ENCODE peak calls at places on chromosomes 16 and 17, in eight cellular contexts. E is fibroblast of mammary gland, S is type B pancreatic cell, M is fibroblast of the aortic adventitia, V is retinal pigment epithelial cell, Q is GM20000, F is PC-9, D is sigmoid colon. A is an unnamed sample.

GRCh38 chr16:31472559-31473203 is 729 bp downstream of the TGFB1I1 start:
- DNase-seq in E (peak), S (no peak), M (peak), V (no peak), Q (peak), F (peak), D (peak), A (peak)

GRCh38 chr16:9050102-9050830 is 41.2 kb upstream of the HAPSTR1 start:
- DNase-seq in E (peak), S (no peak), M (no peak), V (no peak), Q (no peak), F (no peak), D (no peak), A (no peak)

GRCh38 chr16:81928975-81929374 is 82.3 kb downstream of the SDR42E1 start:
- DNase-seq in E (no peak), S (no peak), M (no peak), V (no peak), Q (peak), F (no peak), D (no peak), A (no peak)

GRCh38 chr17:50507871-50508572 is at the start of gene MYCBPAP:
- DNase-seq in E (peak), S (peak), M (peak), V (no peak), Q (peak), F (no peak), D (peak), A (peak)

GRCh38 chr16:82034981-82035612 is at the start of gene HSD17B2:
- DNase-seq in E (no peak), S (no peak), M (no peak), V (no peak), Q (no peak), F (no peak), D (no peak), A (no peak)

GRCh38 chr17:8841844-8842243 is 25.6 kb downstream of the PIK3R6 start:
- DNase-seq in E (no peak), S (no peak), M (no peak), V (no peak), Q (no peak), F (no peak), D (peak), A (no peak)

GRCh38 chr16:48999034-48999433 is 282.6 kb downstream of the CBLN1 start:
- DNase-seq in E (no peak), S (peak), M (no peak), V (no peak), Q (no peak), F (no peak), D (no peak), A (peak)

GRCh38 chr17:187130-187529 is 5.7 kb upstream of the DOC2B start:
- DNase-seq in E (no peak), S (no peak), M (no peak), V (no peak), Q (no peak), F (no peak), D (no peak), A (no peak)

GRCh38 chr17:9371019-9371418 is 204.6 kb downstream of the STX8 start:
- DNase-seq in E (peak), S (no peak), M (peak), V (peak), Q (no peak), F (peak), D (no peak), A (no peak)

GRCh38 chr16:79334127-79334526 is 266.4 kb downstream of the MAF start:
- DNase-seq in E (no peak), S (no peak), M (no peak), V (no peak), Q (no peak), F (no peak), D (no peak), A (no peak)

GRCh38 chr17:74601944-74602572 is 10.0 kb upstream of the CD300LD start:
- DNase-seq in E (peak), S (no peak), M (peak), V (no peak), Q (peak), F (no peak), D (no peak), A (no peak)

GRCh38 chr16:75074920-75075687 is 41.5 kb downstream of the LDHD start:
- DNase-seq in E (no peak), S (no peak), M (no peak), V (no peak), Q (peak), F (no peak), D (no peak), A (no peak)

GRCh38 chr17:47280072-47280811 is 26.6 kb downstream of the ITGB3 start:
- DNase-seq in E (peak), S (no peak), M (no peak), V (no peak), Q (no peak), F (no peak), D (no peak), A (no peak)

GRCh38 chr17:18039535-18040286 is 503 bp downstream of the GID4 start:
- DNase-seq in E (no peak), S (no peak), M (no peak), V (no peak), Q (peak), F (peak), D (peak), A (no peak)

GRCh38 chr17:47810200-47810821 is 11.3 kb downstream of the OSBPL7 start:
- DNase-seq in E (peak), S (no peak), M (peak), V (peak), Q (no peak), F (peak), D (peak), A (no peak)

GRCh38 chr16:53457670-53458069 is 23.4 kb downstream of the RBL2 start:
- DNase-seq in E (no peak), S (no peak), M (no peak), V (no peak), Q (peak), F (no peak), D (no peak), A (no peak)

GRCh38 chr17:42221886-42222745 is 27.8 kb upstream of the GHDC start:
- DNase-seq in E (peak), S (no peak), M (peak), V (no peak), Q (peak), F (no peak), D (no peak), A (no peak)

GRCh38 chr17:4134756-4135155 is 8.1 kb downstream of the ZZEF1 start:
- DNase-seq in E (no peak), S (no peak), M (no peak), V (no peak), Q (no peak), F (no peak), D (no peak), A (no peak)

GRCh38 chr17:82297804-82298537 is 19.4 kb downstream of the CD7 start:
- DNase-seq in E (peak), S (no peak), M (peak), V (peak), Q (peak), F (peak), D (peak), A (peak)

GRCh38 chr17:63039899-63040602 is 74.0 kb downstream of the TANC2 start:
- DNase-seq in E (peak), S (no peak), M (peak), V (no peak), Q (peak), F (no peak), D (no peak), A (no peak)

GRCh38 chr17:30805944-30806456 is 18.5 kb downstream of the CRLF3 start:
- DNase-seq in E (no peak), S (no peak), M (no peak), V (no peak), Q (no peak), F (no peak), D (no peak), A (no peak)
- TF ChIP-seq CTCF in E (peak), S (peak), M (peak), V (peak), Q (no peak), F (peak), D (no peak), A (no peak)

GRCh38 chr17:73595068-73595865 is 49.0 kb downstream of the SDK2 start:
- DNase-seq in E (peak), S (no peak), M (no peak), V (no peak), Q (no peak), F (no peak), D (no peak), A (no peak)
- TF ChIP-seq CTCF in E (peak), S (peak), M (no peak), V (peak), Q (no peak), F (no peak), D (no peak), A (no peak)

GRCh38 chr16:23079683-23080221 is 69.5 kb downstream of the USP31 start:
- DNase-seq in E (no peak), S (no peak), M (no peak), V (no peak), Q (no peak), F (no peak), D (no peak), A (no peak)

GRCh38 chr16:23081675-23082119 is 67.6 kb downstream of the USP31 start:
- DNase-seq in E (peak), S (no peak), M (peak), V (no peak), Q (no peak), F (no peak), D (no peak), A (no peak)

GRCh38 chr16:23080329-23080728 is 68.9 kb downstream of the USP31 start:
- DNase-seq in E (no peak), S (no peak), M (no peak), V (no peak), Q (no peak), F (no peak), D (no peak), A (no peak)

GRCh38 chr16:23080747-23081146 is 68.5 kb downstream of the USP31 start:
- DNase-seq in E (no peak), S (no peak), M (no peak), V (no peak), Q (no peak), F (no peak), D (no peak), A (no peak)

DNA sequence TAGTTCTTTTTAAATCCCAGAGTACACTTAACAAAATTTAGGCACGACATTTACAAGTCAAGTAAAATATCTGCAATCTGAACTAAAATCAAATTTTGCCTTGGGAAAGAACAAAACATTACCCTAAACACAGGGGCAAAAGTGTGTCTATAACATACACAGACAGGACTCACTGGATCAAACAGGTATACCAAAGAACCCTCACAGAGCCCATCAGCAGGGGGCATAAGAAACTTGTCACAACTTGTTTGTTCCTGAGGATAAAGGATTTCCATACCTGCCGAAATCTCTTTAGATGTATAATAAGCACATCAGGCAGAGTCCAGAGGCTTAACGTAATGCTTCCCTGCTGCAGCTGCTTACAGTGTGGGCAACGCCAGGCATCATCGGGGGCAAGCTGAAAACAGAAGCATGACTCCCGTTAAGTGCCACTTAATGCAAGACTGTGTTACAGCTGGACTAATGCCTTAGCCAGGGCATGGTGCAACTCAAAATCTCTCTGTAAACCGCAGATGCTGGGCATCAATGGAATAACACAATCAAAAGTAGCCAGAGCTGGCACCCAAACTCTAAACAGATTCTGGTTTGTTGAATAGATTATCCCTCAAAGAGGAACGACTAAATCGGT is 67.0 kb downstream of the USP31 start:
- DNase-seq in E (no peak), S (no peak), M (no peak), V (no peak), Q (no peak), F (no peak), D (no peak), A (no peak)
- TF ChIP-seq CTCF in E (no peak), S (no peak), M (no peak), V (peak), Q (no peak), F (no peak), D (no peak), A (no peak)

GRCh38 chr17:58083491-58084316 is 485 bp downstream of the DYNLL2 start:
- DNase-seq in E (peak), S (peak), M (peak), V (no peak), Q (peak), F (peak), D (peak), A (peak)

GRCh38 chr17:58082870-58083490 is at the start of gene DYNLL2:
- DNase-seq in E (peak), S (peak), M (peak), V (peak), Q (peak), F (peak), D (peak), A (peak)

GRCh38 chr17:58085039-58085715 is 2.0 kb downstream of the DYNLL2 start:
- DNase-seq in E (no peak), S (peak), M (no peak), V (no peak), Q (no peak), F (no peak), D (no peak), A (no peak)

GRCh38 chr17:58082341-58082869 is 814 bp upstream of the DYNLL2 start:
- DNase-seq in E (no peak), S (no peak), M (no peak), V (no peak), Q (no peak), F (no peak), D (no peak), A (no peak)

DNA sequence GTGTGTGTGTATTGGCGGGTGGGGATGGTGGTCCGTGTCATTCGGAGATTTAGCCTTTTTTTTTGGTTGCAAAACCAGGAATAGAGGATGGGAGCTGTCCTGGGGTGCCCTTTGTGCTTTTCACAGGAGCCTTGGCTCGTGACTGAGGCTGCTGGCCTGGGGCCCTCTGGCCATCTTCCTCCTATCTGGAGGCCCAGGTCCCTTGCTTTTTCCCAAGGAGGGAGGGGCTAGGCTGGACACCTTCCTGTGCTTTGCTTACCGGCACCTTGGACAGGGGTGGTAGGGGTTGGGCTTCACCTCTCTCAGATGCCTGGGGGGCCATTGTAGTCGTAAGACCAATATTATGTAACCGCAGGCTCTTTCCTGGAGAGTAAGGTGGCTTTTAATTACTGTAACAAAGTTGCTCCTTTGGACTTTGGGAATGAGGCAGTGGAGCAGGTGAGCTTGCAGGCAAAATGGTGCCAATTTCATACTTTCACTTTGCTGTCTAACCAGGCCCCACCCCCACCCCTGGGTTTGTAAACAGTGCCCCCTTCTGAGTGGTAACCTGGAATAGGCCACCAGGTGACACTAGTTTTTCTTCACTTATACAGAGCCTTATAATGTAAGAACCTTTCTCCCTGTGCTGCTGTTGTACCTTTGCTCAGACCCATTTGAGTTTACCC is 1.2 kb downstream of the DYNLL2 start:
- DNase-seq in E (peak), S (peak), M (peak), V (no peak), Q (peak), F (peak), D (peak), A (no peak)
- TF ChIP-seq CTCF in E (no peak), S (peak), M (peak), V (peak), Q (peak), F (peak), D (no peak), A (no peak)

GRCh38 chr16:88922114-88922825 is 54.7 kb downstream of the CBFA2T3 start:
- DNase-seq in E (peak), S (no peak), M (peak), V (peak), Q (no peak), F (no peak), D (peak), A (no peak)
- TF ChIP-seq CTCF in E (no peak), S (no peak), M (peak), V (no peak), Q (no peak), F (no peak), D (no peak), A (no peak)

DNA sequence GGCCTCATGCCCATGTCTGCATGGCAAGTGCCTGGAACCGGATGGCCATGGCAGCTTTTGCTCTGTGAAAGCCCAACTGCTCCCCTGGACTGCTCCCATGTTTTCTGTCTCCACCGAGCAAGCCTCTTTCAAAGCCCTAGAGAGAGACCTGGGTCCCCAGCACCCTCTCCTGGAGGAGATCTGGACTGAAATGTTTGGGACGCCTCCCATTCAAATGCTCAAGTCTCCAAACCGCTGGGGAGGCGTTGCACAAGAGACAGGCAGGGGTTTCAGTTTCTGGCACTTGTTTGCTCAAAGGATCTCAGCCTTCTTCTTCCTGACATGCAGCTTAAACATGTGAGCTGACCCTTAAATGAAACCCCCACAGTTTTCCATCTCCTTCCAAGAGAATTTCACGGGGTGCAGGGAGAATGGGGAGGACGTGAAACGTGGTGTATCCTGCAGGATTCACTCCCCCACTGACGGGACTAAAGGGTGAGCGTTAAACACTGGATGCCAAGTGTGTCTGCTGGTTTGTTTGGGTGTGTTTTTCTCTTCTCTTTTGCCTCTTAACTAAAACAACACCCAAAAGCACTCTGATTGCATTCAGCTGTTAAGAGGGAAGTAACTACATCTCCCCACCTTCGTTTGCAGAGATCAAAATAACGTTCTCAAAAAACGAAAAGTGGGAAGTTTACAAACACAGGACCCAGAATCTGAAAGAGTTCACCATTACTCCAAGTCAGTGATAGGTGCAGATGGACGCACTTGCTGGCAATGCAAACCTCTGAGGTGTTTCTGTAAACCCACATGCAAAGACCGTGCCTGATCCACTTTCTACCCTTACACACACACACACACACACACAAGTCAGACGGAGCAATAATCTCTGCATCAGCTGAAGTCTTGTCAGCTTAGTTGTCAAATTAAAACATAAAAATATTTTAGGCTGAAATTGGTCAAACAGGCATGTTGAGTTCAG is 256.9 kb downstream of the C16orf95 start:
- DNase-seq in E (peak), S (no peak), M (peak), V (no peak), Q (peak), F (no peak), D (no peak), A (peak)
- TF ChIP-seq CTCF in E (peak), S (no peak), M (peak), V (peak), Q (no peak), F (no peak), D (no peak), A (no peak)

GRCh38 chr16:1150511-1150982 is 2.4 kb upstream of the CACNA1H start:
- DNase-seq in E (peak), S (no peak), M (peak), V (no peak), Q (no peak), F (no peak), D (no peak), A (no peak)
- TF ChIP-seq CTCF in E (no peak), S (no peak), M (no peak), V (no peak), Q (no peak), F (no peak), D (no peak), A (no peak)

GRCh38 chr16:2429771-2430663 is 770 bp downstream of the CCNF start:
- DNase-seq in E (no peak), S (no peak), M (peak), V (no peak), Q (peak), F (no peak), D (no peak), A (no peak)
- TF ChIP-seq CTCF in E (peak), S (no peak), M (no peak), V (no peak), Q (no peak), F (peak), D (no peak), A (no peak)

GRCh38 chr17:44438634-44439033 is 49.2 kb upstream of the ITGA2B start:
- DNase-seq in E (peak), S (no peak), M (no peak), V (no peak), Q (peak), F (no peak), D (no peak), A (no peak)

GRCh38 chr17:44439168-44439567 is 49.7 kb upstream of the ITGA2B start:
- DNase-seq in E (no peak), S (no peak), M (no peak), V (no peak), Q (no peak), F (no peak), D (no peak), A (no peak)

GRCh38 chr17:44432254-44433157 is 43.1 kb upstream of the ITGA2B start:
- DNase-seq in E (no peak), S (no peak), M (no peak), V (no peak), Q (no peak), F (no peak), D (no peak), A (no peak)

DNA sequence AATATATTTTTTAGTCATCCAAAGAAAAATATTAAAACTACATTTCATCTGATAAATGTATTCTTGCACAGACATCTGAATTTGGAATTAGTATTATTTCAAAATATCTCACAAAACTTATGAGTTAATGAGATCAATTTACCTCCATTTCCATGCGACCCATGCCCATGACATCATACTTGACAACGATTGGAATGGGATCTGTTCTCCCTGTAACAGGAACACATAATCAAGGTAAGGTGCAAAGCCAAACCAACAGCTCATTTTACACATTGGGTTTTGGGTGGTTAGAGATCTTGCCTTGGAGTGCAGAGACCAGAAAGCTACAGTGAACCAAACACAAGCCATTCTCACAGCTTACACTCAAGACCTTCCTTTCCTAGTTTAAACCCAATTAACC is 46.9 kb upstream of the ITGA2B start:
- DNase-seq in E (no peak), S (no peak), M (no peak), V (no peak), Q (no peak), F (no peak), D (no peak), A (no peak)
- TF ChIP-seq CTCF in E (no peak), S (no peak), M (no peak), V (no peak), Q (no peak), F (no peak), D (no peak), A (no peak)